ENCODE peak calls at places on chromosomes 4 and X, in four cellular contexts. B is NK-92 treated with Interleukin-12 subunit alpha and Interleukin-12 subunit beta, amount 100 ng/mL, for 24 hours; W is HS-5; J is sciatic nerve. V is an unnamed sample.

GRCh38 chr4:181821039-181822004 is 421.9 kb upstream of the TENM3 start:
- DNase-seq in W (peak), J (no peak), B (no peak), V (peak)

GRCh38 chr4:143921160-143921559 is 15.8 kb upstream of the GYPE start:
- DNase-seq in B (no peak), W (no peak), J (no peak), V (no peak)

GRCh38 chrX:130680164-130681035 is 222.6 kb downstream of the ENOX2 start:
- DNase-seq in W (no peak), B (no peak), J (no peak), V (peak)

GRCh38 chrX:13194291-13195103 is 125.4 kb downstream of the ATXN3L start:
- DNase-seq in J (no peak), W (no peak), B (no peak), V (no peak)

GRCh38 chr4:2254665-2255500 is 7.0 kb downstream of the MXD4 start:
- DNase-seq in J (peak), B (no peak), W (no peak), V (no peak)

GRCh38 chr4:4752576-4753401 is 106.7 kb upstream of the MSX1 start:
- DNase-seq in B (no peak), W (no peak), J (no peak), V (no peak)

GRCh38 chr4:56871357-56871993 is 36.2 kb upstream of the REST start:
- DNase-seq in W (no peak), B (no peak), J (no peak), V (peak)

GRCh38 chrX:45771560-45772340 is 571.1 kb upstream of the DIPK2B start:
- DNase-seq in J (no peak), B (peak), W (no peak), V (peak)

GRCh38 chr4:182277402-182277801 is 34.2 kb downstream of the TENM3 start:
- DNase-seq in B (no peak), J (no peak), W (no peak), V (peak)

GRCh38 chrX:40418413-40419195 is 162.2 kb upstream of the ATP6AP2 start:
- DNase-seq in J (no peak), B (peak), W (no peak), V (no peak)

GRCh38 chr4:16916719-16917337 is 18.4 kb upstream of the LDB2 start:
- DNase-seq in W (no peak), J (no peak), B (peak), V (peak)

GRCh38 chr4:158170691-158171455 is 2.0 kb downstream of the GASK1B start:
- DNase-seq in W (no peak), B (no peak), J (peak), V (peak)

GRCh38 chr4:10299601-10300000 is 157.6 kb downstream of the ZNF518B start:
- DNase-seq in W (no peak), B (no peak), J (no peak), V (no peak)

GRCh38 chrX:154308108-154308946 is 12.7 kb downstream of the TKTL1 start:
- DNase-seq in W (no peak), J (peak), B (peak), V (peak)

GRCh38 chr4:17490575-17491059 is 21.3 kb downstream of the QDPR start:
- DNase-seq in W (no peak), B (no peak), J (no peak), V (no peak)

GRCh38 chr4:72564184-72564583 is 4.8 kb downstream of the ADAMTS3 start:
- DNase-seq in J (no peak), W (peak), B (no peak), V (peak)

GRCh38 chr4:98546910-98547544 is 111.4 kb downstream of the TSPAN5 start:
- DNase-seq in J (peak), W (no peak), B (no peak), V (peak)

GRCh38 chr4:100823066-100823992 is 305.5 kb upstream of the EMCN start:
- DNase-seq in W (peak), J (no peak), B (no peak), V (peak)

GRCh38 chrX:53093748-53094583 is at the start of gene KANTR:
- DNase-seq in B (peak), J (peak), W (peak), V (peak)

GRCh38 chrX:20410540-20410939 is 143.8 kb upstream of the RPS6KA3 start:
- DNase-seq in J (no peak), B (no peak), W (no peak), V (no peak)

GRCh38 chr4:100100985-100101384 is 89.3 kb downstream of the DDIT4L start:
- DNase-seq in J (no peak), W (no peak), B (no peak), V (no peak)

GRCh38 chr4:166165829-166166420 is 292.9 kb downstream of the TLL1 start:
- DNase-seq in W (peak), B (no peak), J (no peak), V (peak)

GRCh38 chrX:119757979-119758681 is at the start of gene SOWAHD:
- DNase-seq in J (no peak), W (no peak), B (no peak), V (no peak)

GRCh38 chrX:291411-291901 is 10.3 kb downstream of the PLCXD1 start:
- DNase-seq in J (peak), B (no peak), W (no peak), V (no peak)

GRCh38 chr4:3263053-3263958 is 14.3 kb downstream of the MSANTD1 start:
- DNase-seq in B (no peak), J (no peak), W (no peak), V (no peak)

GRCh38 chr4:72136429-72136828 is 104.6 kb downstream of the NPFFR2 start:
- DNase-seq in W (no peak), B (no peak), J (no peak), V (no peak)

GRCh38 chr4:4666693-4667642 is 125.1 kb upstream of the STX18 start:
- DNase-seq in B (no peak), J (peak), W (no peak), V (no peak)

GRCh38 chr4:10811992-10812391 is 127.4 kb upstream of the CLNK start:
- DNase-seq in J (no peak), W (no peak), B (no peak), V (no peak)

GRCh38 chr4:85600501-85600900 is 125.6 kb downstream of the ARHGAP24 start:
- DNase-seq in W (no peak), B (no peak), J (no peak), V (no peak)

GRCh38 chr4:141860974-141861373 is 224.6 kb downstream of the IL15 start:
- DNase-seq in B (no peak), W (no peak), J (no peak), V (no peak)

GRCh38 chr4:142550955-142551354 is 295.1 kb downstream of the INPP4B start:
- DNase-seq in J (no peak), B (no peak), W (no peak), V (no peak)

GRCh38 chr4:42655921-42656735 is 777 bp downstream of the ATP8A1 start:
- DNase-seq in B (peak), J (peak), W (no peak), V (no peak)